ENCODE peak calls at places on chromosomes 16 and 17, in four cellular contexts. One of them, this sample, is unnamed.

GRCh38 chr17:64448665-64449512 is at the start of gene MILR1:
- DNase-seq in HepG2: no peak
- DNase-seq in GM12878: peak
- DNase-seq in WTC11: no peak
- DNase-seq in this sample: peak

GRCh38 chr17:5618511-5618910 is 34.2 kb upstream of the NLRP1 start:
- DNase-seq in HepG2: no peak
- DNase-seq in GM12878: no peak
- DNase-seq in WTC11: no peak
- DNase-seq in this sample: no peak

GRCh38 chr16:89044394-89045180 is 49.1 kb upstream of the ACSF3 start:
- DNase-seq in HepG2: no peak
- DNase-seq in GM12878: no peak
- DNase-seq in WTC11: no peak
- DNase-seq in this sample: no peak

GRCh38 chr16:68885321-68885720 is 42.0 kb downstream of the TANGO6 start:
- DNase-seq in HepG2: no peak
- DNase-seq in GM12878: no peak
- DNase-seq in WTC11: no peak
- DNase-seq in this sample: no peak

GRCh38 chr17:6509295-6509771 is 47.0 kb downstream of the PITPNM3 start:
- DNase-seq in HepG2: no peak
- DNase-seq in GM12878: no peak
- DNase-seq in WTC11: no peak
- DNase-seq in this sample: peak

GRCh38 chr17:54426287-54426886 is 474.3 kb upstream of the TOM1L1 start:
- DNase-seq in HepG2: peak
- DNase-seq in GM12878: no peak
- DNase-seq in WTC11: no peak
- DNase-seq in this sample: peak

GRCh38 chr17:1252203-1252608 is 18.0 kb upstream of the BHLHA9 start:
- DNase-seq in HepG2: no peak
- DNase-seq in GM12878: no peak
- DNase-seq in WTC11: no peak
- DNase-seq in this sample: no peak

GRCh38 chr17:14813649-14814048 is 451.5 kb downstream of the PMP22 start:
- DNase-seq in HepG2: peak
- DNase-seq in GM12878: no peak
- DNase-seq in WTC11: peak
- DNase-seq in this sample: peak

GRCh38 chr17:42315402-42316156 is 27.3 kb downstream of the STAT5A start:
- DNase-seq in HepG2: no peak
- DNase-seq in GM12878: peak
- DNase-seq in WTC11: no peak
- DNase-seq in this sample: peak

GRCh38 chr16:31063843-31064611 is 10.0 kb downstream of the ZNF668 start:
- DNase-seq in HepG2: no peak
- DNase-seq in GM12878: no peak
- DNase-seq in WTC11: no peak
- DNase-seq in this sample: no peak

GRCh38 chr16:84024854-84025253 is 17.7 kb downstream of the SLC38A8 start:
- DNase-seq in HepG2: no peak
- DNase-seq in GM12878: no peak
- DNase-seq in WTC11: no peak
- DNase-seq in this sample: no peak

GRCh38 chr17:38449364-38449763 is 21.1 kb downstream of the ARHGAP23 start:
- DNase-seq in HepG2: peak
- DNase-seq in GM12878: no peak
- DNase-seq in WTC11: peak
- DNase-seq in this sample: no peak

GRCh38 chr17:28657756-28658155 is 4.0 kb downstream of the SDF2 start:
- DNase-seq in HepG2: no peak
- DNase-seq in GM12878: no peak
- DNase-seq in WTC11: no peak
- DNase-seq in this sample: no peak

GRCh38 chr17:17807440-17807839 is 29.3 kb downstream of the SREBF1 start:
- DNase-seq in HepG2: no peak
- DNase-seq in GM12878: no peak
- DNase-seq in WTC11: no peak
- DNase-seq in this sample: no peak

GRCh38 chr16:86775401-86775985 is 197.1 kb downstream of the FOXL1 start:
- DNase-seq in HepG2: no peak
- DNase-seq in GM12878: no peak
- DNase-seq in WTC11: no peak
- DNase-seq in this sample: no peak

GRCh38 chr17:45138911-45139532 is 3.5 kb downstream of the ACBD4 start:
- DNase-seq in HepG2: no peak
- DNase-seq in GM12878: no peak
- DNase-seq in WTC11: no peak
- DNase-seq in this sample: no peak

GRCh38 chr17:39739020-39739884 is 1.5 kb downstream of the GRB7 start:
- DNase-seq in HepG2: peak
- DNase-seq in GM12878: no peak
- DNase-seq in WTC11: peak
- DNase-seq in this sample: peak

GRCh38 chr17:13601317-13601775 is 383 bp downstream of the HS3ST3A1 start:
- DNase-seq in HepG2: no peak
- DNase-seq in GM12878: no peak
- DNase-seq in WTC11: peak
- DNase-seq in this sample: no peak

GRCh38 chr16:67233596-67233995 is 6.7 kb downstream of the TMEM208 start:
- DNase-seq in HepG2: no peak
- DNase-seq in GM12878: no peak
- DNase-seq in WTC11: no peak
- DNase-seq in this sample: no peak

GRCh38 chr16:85204242-85205010 is 92.2 kb upstream of the CIBAR2 start:
- DNase-seq in HepG2: no peak
- DNase-seq in GM12878: no peak
- DNase-seq in WTC11: no peak
- DNase-seq in this sample: no peak

GRCh38 chr16:2799852-2800226 is 1.6 kb downstream of the PRSS41 start:
- DNase-seq in HepG2: peak
- DNase-seq in GM12878: no peak
- DNase-seq in WTC11: no peak
- DNase-seq in this sample: no peak

GRCh38 chr16:11232852-11233726 is 22.9 kb downstream of the SOCS1 start:
- DNase-seq in HepG2: no peak
- DNase-seq in GM12878: no peak
- DNase-seq in WTC11: peak
- DNase-seq in this sample: peak

GRCh38 chr17:56678249-56679144 is 85.0 kb downstream of the NOG start:
- DNase-seq in HepG2: no peak
- DNase-seq in GM12878: no peak
- DNase-seq in WTC11: peak
- DNase-seq in this sample: no peak

GRCh38 chr17:6936370-6937028 is 59.4 kb upstream of the ALOX12 start:
- DNase-seq in HepG2: no peak
- DNase-seq in GM12878: no peak
- DNase-seq in WTC11: no peak
- DNase-seq in this sample: no peak

GRCh38 chr17:8248751-8249607 is at the start of gene PFAS:
- DNase-seq in HepG2: peak
- DNase-seq in GM12878: peak
- DNase-seq in WTC11: peak
- DNase-seq in this sample: peak

GRCh38 chr16:55294129-55294528 is 29.9 kb upstream of the IRX6 start:
- DNase-seq in HepG2: no peak
- DNase-seq in GM12878: no peak
- DNase-seq in WTC11: no peak
- DNase-seq in this sample: peak

GRCh38 chr17:30361766-30362279 is 16.9 kb upstream of the CPD start:
- DNase-seq in HepG2: no peak
- DNase-seq in GM12878: no peak
- DNase-seq in WTC11: no peak
- DNase-seq in this sample: no peak

GRCh38 chr16:19363741-19364140 is 53.9 kb upstream of the TMC5 start:
- DNase-seq in HepG2: no peak
- DNase-seq in GM12878: no peak
- DNase-seq in WTC11: no peak
- DNase-seq in this sample: no peak

GRCh38 chr17:78555741-78556401 is 21.3 kb downstream of the DNAH17 start:
- DNase-seq in HepG2: no peak
- DNase-seq in GM12878: no peak
- DNase-seq in WTC11: no peak
- DNase-seq in this sample: no peak

GRCh38 chr17:78556812-78557211 is 20.4 kb downstream of the DNAH17 start:
- DNase-seq in HepG2: no peak
- DNase-seq in GM12878: no peak
- DNase-seq in WTC11: no peak
- DNase-seq in this sample: no peak

GRCh38 chr17:78559024-78559423 is 18.2 kb downstream of the DNAH17 start:
- DNase-seq in HepG2: no peak
- DNase-seq in GM12878: no peak
- DNase-seq in WTC11: no peak
- DNase-seq in this sample: no peak

GRCh38 chr17:78558181-78558850 is 18.9 kb downstream of the DNAH17 start:
- DNase-seq in HepG2: peak
- DNase-seq in GM12878: no peak
- DNase-seq in WTC11: no peak
- DNase-seq in this sample: peak

GRCh38 chr17:78557598-78558039 is 19.6 kb downstream of the DNAH17 start:
- DNase-seq in HepG2: no peak
- DNase-seq in GM12878: no peak
- DNase-seq in WTC11: no peak
- DNase-seq in this sample: no peak
- TF ChIP-seq NR2C2 in HepG2: no peak
- TF ChIP-seq NR2C2 in GM12878: no peak
- TF ChIP-seq NR2C2 in WTC11: no peak
- TF ChIP-seq NR2C2 in this sample: no peak

DNA sequence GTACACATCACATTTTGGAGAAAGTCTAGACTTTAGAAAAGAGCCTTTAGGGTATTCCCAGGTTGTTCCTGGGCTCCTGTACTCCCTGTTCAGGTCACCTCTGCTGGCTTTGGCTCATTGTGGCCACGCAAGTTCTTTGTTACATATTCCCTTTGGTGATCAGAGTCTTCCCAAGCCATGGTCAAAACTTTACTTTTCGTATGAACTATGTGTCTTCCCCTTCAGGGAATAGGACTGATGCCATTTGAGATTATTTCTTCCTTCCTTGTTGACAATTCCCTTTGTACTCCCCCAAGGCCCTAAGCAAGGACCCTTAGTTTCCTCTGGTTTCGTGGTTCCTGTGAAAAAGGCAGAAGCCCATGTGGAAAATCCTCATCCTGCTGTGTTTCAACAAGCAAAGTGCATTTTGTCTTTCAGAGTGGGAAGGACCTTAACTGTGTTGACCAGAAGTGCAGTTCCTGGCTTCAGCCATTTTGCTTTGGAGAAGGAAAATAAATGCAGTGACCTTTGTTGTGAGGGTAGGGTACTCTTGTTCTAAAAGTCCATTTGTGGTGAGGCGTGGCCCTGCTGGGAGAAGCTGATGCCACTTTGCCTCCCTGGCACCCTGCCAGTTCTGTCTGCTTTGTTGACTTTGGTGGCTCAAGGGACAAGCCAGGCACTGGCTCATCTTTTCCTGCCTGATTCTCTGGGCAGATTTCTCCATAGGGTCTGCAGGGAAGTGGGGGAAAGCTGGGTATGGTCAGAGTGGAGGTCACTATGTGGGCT is 55.1 kb downstream of the ZNRF1 start:
- DNase-seq in HepG2: peak
- DNase-seq in GM12878: no peak
- DNase-seq in WTC11: no peak
- DNase-seq in this sample: peak
- TF ChIP-seq NR2C2 in HepG2: peak
- TF ChIP-seq NR2C2 in GM12878: no peak
- TF ChIP-seq NR2C2 in WTC11: no peak
- TF ChIP-seq NR2C2 in this sample: no peak

DNA sequence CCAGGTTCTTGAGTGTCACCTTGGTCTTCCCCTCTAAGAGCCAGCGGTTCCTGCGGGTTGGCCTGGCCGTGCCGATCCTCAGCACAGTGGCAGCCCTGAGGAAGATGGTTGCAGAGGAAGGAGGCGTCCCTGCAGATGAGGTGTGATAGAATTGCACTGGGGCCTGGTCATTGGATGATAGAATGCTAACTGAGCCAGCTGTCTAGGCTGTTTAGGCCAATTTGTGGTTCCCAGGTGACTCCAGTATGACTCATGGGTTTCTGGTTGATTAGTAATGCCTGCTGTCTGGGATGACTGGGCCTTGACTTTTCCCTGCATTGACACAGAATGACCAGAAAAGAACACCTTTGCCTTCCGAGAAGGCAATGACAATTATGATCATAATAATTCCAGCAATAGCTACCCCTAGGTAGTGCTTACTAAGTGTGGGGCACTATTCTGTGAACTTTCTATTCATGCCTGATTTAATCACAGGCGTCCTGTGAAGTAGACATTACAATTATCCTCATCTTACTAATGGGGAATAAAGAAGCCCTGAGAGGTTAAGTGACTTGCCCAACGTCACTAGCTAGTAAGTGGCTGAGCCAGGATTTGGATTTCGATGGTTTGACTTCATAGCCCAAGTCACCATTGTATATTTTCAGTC is 31.5 kb downstream of the USP43 start:
- DNase-seq in HepG2: peak
- DNase-seq in GM12878: peak
- DNase-seq in WTC11: no peak
- DNase-seq in this sample: no peak
- TF ChIP-seq NR2C2 in HepG2: no peak
- TF ChIP-seq NR2C2 in GM12878: no peak
- TF ChIP-seq NR2C2 in WTC11: no peak
- TF ChIP-seq NR2C2 in this sample: no peak

DNA sequence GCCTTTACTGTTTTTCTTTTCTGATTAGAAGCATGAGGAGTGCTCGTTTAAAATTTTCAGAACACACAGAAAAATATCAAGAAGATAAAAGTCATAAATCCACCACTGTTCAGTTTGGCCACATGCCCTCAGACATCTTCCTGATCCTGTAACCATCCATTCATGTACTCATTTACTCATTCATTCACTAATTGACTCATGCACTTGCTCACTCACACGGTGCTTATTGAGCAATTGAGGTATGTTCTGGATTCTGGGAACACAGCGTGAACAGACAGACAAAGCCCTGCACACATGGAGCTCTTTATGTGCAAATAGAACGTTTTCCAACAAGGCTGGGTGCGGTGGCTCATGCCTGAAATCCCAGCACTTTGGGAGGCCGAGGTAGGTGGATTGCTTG is 10.1 kb upstream of the NATD1 start:
- DNase-seq in HepG2: no peak
- DNase-seq in GM12878: no peak
- DNase-seq in WTC11: no peak
- DNase-seq in this sample: no peak
- TF ChIP-seq NR2C2 in HepG2: no peak
- TF ChIP-seq NR2C2 in GM12878: no peak
- TF ChIP-seq NR2C2 in WTC11: no peak
- TF ChIP-seq NR2C2 in this sample: no peak

GRCh38 chr17:12472613-12473173 is 193.0 kb upstream of the MYOCD start:
- DNase-seq in HepG2: no peak
- DNase-seq in GM12878: no peak
- DNase-seq in WTC11: no peak
- DNase-seq in this sample: no peak
- TF ChIP-seq NR2C2 in HepG2: no peak
- TF ChIP-seq NR2C2 in GM12878: no peak
- TF ChIP-seq NR2C2 in WTC11: no peak
- TF ChIP-seq NR2C2 in this sample: no peak

This sample was measured in K562.